ENCODE peak calls at places on chromosomes 7 and 10, in five cellular contexts. P, C, X, D and M are unnamed samples.

GRCh38 chr10:45432700-45433472 is 58.9 kb downstream of the ALOX5 start:
- DNase-seq in P (no peak), C (no peak), X (no peak), D (no peak), M (no peak)

GRCh38 chr10:4807803-4808507 is 18.1 kb upstream of the AKR1E2 start:
- DNase-seq in P (no peak), C (peak; percentile 66), X (no peak), D (peak; percentile 19), M (no peak)

GRCh38 chr7:70776627-70777101 is 355.3 kb upstream of the GALNT17 start:
- DNase-seq in P (no peak), C (no peak), X (no peak), D (no peak), M (no peak)

GRCh38 chr7:11607676-11608075 is 224.3 kb downstream of the THSD7A start:
- DNase-seq in P (no peak), C (no peak), X (no peak), D (no peak), M (no peak)

GRCh38 chr7:34158311-34158710 is 253.0 kb downstream of the BMPER start:
- DNase-seq in P (no peak), C (no peak), X (no peak), D (no peak), M (no peak)

GRCh38 chr10:116038259-116038658 is 234.7 kb downstream of the GFRA1 start:
- DNase-seq in P (no peak), C (no peak), X (no peak), D (no peak), M (no peak)

GRCh38 chr10:33876547-33877400 is 542.3 kb upstream of the NRP1 start:
- DNase-seq in P (no peak), C (peak; percentile 84), X (no peak), D (no peak), M (no peak)

GRCh38 chr7:111126987-111127386 is 36.1 kb downstream of the LRRN3 start:
- DNase-seq in P (no peak), C (peak; percentile 12), X (no peak), D (no peak), M (no peak)

GRCh38 chr7:117403737-117404136 is 23.6 kb downstream of the ASZ1 start:
- DNase-seq in P (no peak), C (no peak), X (no peak), D (no peak), M (no peak)

GRCh38 chr10:93815304-93816091 is 57.8 kb downstream of the LGI1 start:
- DNase-seq in P (no peak), C (no peak), X (no peak), D (no peak), M (no peak)

GRCh38 chr10:24462340-24462739 is 253.4 kb downstream of the KIAA1217 start:
- DNase-seq in P (no peak), C (no peak), X (no peak), D (no peak), M (no peak)

GRCh38 chr10:102656791-102657371 is 12.6 kb downstream of the TRIM8 start:
- DNase-seq in P (no peak), C (no peak), X (no peak), D (no peak), M (peak; percentile 77)

GRCh38 chr10:129725482-129725881 is 238.6 kb downstream of the EBF3 start:
- DNase-seq in P (no peak), C (no peak), X (no peak), D (no peak), M (peak; percentile 47)

GRCh38 chr10:35642023-35642792 is at the start of gene FZD8:
- DNase-seq in P (peak; percentile 93), C (peak; percentile 92), X (peak; percentile 57), D (peak; percentile 91), M (peak; percentile 92)

GRCh38 chr7:46569117-46569433 is 648.0 kb upstream of the IGFBP3 start:
- DNase-seq in P (no peak), C (no peak), X (no peak), D (peak; percentile 23), M (no peak)

GRCh38 chr10:126226205-126226604 is 162.1 kb downstream of the ADAM12 start:
- DNase-seq in P (no peak), C (no peak), X (no peak), D (no peak), M (no peak)

GRCh38 chr7:78090616-78091015 is 292.0 kb downstream of the PHTF2 start:
- DNase-seq in P (no peak), C (peak; percentile 7), X (no peak), D (no peak), M (no peak)

GRCh38 chr7:121480566-121481335 is 84.6 kb upstream of the FAM3C start:
- DNase-seq in P (no peak), C (no peak), X (no peak), D (no peak), M (no peak)

GRCh38 chr7:115297651-115298050 is 375.8 kb downstream of the MDFIC start:
- DNase-seq in P (no peak), C (peak; percentile 72), X (no peak), D (peak; percentile 13), M (no peak)

GRCh38 chr10:62637249-62638061 is 167.1 kb upstream of the ADO start:
- DNase-seq in P (no peak), C (no peak), X (peak; percentile 47), D (no peak), M (peak; percentile 81)

GRCh38 chr10:23523251-23523650 is 84.4 kb downstream of the OTUD1 start:
- DNase-seq in P (no peak), C (no peak), X (no peak), D (no peak), M (no peak)

GRCh38 chr10:69479737-69480412 is 28.6 kb downstream of the TSPAN15 start:
- DNase-seq in P (peak; percentile 25), C (no peak), X (no peak), D (no peak), M (no peak)

GRCh38 chr7:130356760-130357611 is 12.4 kb downstream of the CPA5 start:
- DNase-seq in P (no peak), C (peak; percentile 50), X (no peak), D (no peak), M (no peak)

GRCh38 chr7:2640858-2641257 is 9.1 kb downstream of the TTYH3 start:
- DNase-seq in P (no peak), C (no peak), X (no peak), D (peak; percentile 76), M (no peak)

GRCh38 chr7:47549916-47550315 is 32.0 kb downstream of the TNS3 start:
- DNase-seq in P (no peak), C (no peak), X (no peak), D (no peak), M (peak; percentile 56)

GRCh38 chr7:30755384-30756154 is 3.6 kb downstream of the INMT start:
- DNase-seq in P (no peak), C (no peak), X (no peak), D (no peak), M (no peak)

GRCh38 chr7:28626191-28626590 is 213.9 kb downstream of the CREB5 start:
- DNase-seq in P (no peak), C (no peak), X (no peak), D (no peak), M (no peak)

GRCh38 chr10:101229275-101230184 is at the start of gene LBX1:
- DNase-seq in P (no peak), C (no peak), X (no peak), D (no peak), M (no peak)

GRCh38 chr10:35640951-35641429 is 1.1 kb downstream of the FZD8 start:
- DNase-seq in P (peak; percentile 78), C (peak; percentile 90), X (no peak), D (peak; percentile 50), M (peak; percentile 85)